ENCODE peak calls at places on chromosomes 3 and 15, in four cellular contexts. M, H, X and W are unnamed samples.

GRCh38 chr3:69240651-69241578 is 118.5 kb upstream of the LMOD3 start:
- ATAC-seq in M (no peak), H (no peak), X (no peak), W (no peak)

GRCh38 chr3:62134061-62134496 is 239.3 kb downstream of the FEZF2 start:
- ATAC-seq in M (peak), H (peak), X (no peak), W (peak)

GRCh38 chr15:31236184-31237041 is 90.2 kb upstream of the KLF13 start:
- ATAC-seq in M (peak), H (peak), X (no peak), W (peak)

GRCh38 chr3:169034401-169034800 is 629.1 kb downstream of the MECOM start:
- ATAC-seq in M (no peak), H (peak), X (no peak), W (no peak)

GRCh38 chr15:90557651-90558084 is 27.9 kb downstream of the CRTC3 start:
- ATAC-seq in M (peak), H (no peak), X (no peak), W (peak)

GRCh38 chr3:13019706-13020105 is 53.5 kb downstream of the IQSEC1 start:
- ATAC-seq in M (no peak), H (no peak), X (no peak), W (no peak)

GRCh38 chr15:62051166-62051565 is 9.1 kb downstream of the VPS13C start:
- ATAC-seq in M (no peak), H (no peak), X (no peak), W (no peak)

GRCh38 chr3:22117751-22118346 is 366.8 kb upstream of the ZNF385D start:
- ATAC-seq in M (no peak), H (no peak), X (no peak), W (no peak)

GRCh38 chr3:2623463-2623862 is 486.7 kb downstream of the IL5RA start:
- ATAC-seq in M (no peak), H (no peak), X (no peak), W (no peak)

GRCh38 chr3:122925756-122926155 is 101.8 kb downstream of the SEMA5B start:
- ATAC-seq in M (no peak), H (no peak), X (no peak), W (no peak)

GRCh38 chr15:66919421-66919820 is 146.0 kb upstream of the SMAD3 start:
- ATAC-seq in M (peak), H (peak), X (no peak), W (peak)

GRCh38 chr3:32175607-32176197 is 62.8 kb upstream of the CMTM8 start:
- ATAC-seq in M (no peak), H (no peak), X (peak), W (no peak)

GRCh38 chr3:172512363-172512762 is 10.9 kb downstream of the TNFSF10 start:
- ATAC-seq in M (peak), H (no peak), X (peak), W (peak)

GRCh38 chr3:37590328-37591079 is 271.2 kb upstream of the CTDSPL start:
- ATAC-seq in M (peak), H (no peak), X (no peak), W (peak)

GRCh38 chr3:16301490-16301889 is 36.5 kb downstream of the OXNAD1 start:
- ATAC-seq in M (no peak), H (no peak), X (no peak), W (no peak)

GRCh38 chr3:71109977-71110285 is 473.6 kb downstream of the FOXP1 start:
- ATAC-seq in M (no peak), H (no peak), X (no peak), W (no peak)

GRCh38 chr3:178684881-178685590 is 148.8 kb downstream of the KCNMB2 start:
- ATAC-seq in M (no peak), H (peak), X (no peak), W (no peak)

GRCh38 chr3:122247087-122247824 is 63.8 kb downstream of the CASR start:
- ATAC-seq in M (peak), H (no peak), X (no peak), W (no peak)